ENCODE peak calls at places on chromosomes 3 and 15, in five cellular contexts. One of them, this sample, is unnamed.

GRCh38 chr3:12968541-12968940 is 104.7 kb downstream of the IQSEC1 start:
- DNase-seq in cardiac fibroblast: no peak
- DNase-seq in GM12865: no peak
- DNase-seq in fibroblast of lung: no peak
- DNase-seq in stomach: no peak
- DNase-seq in this sample: no peak

GRCh38 chr3:129723558-129724324 is 117.3 kb upstream of the PLXND1 start:
- DNase-seq in cardiac fibroblast: peak
- DNase-seq in GM12865: no peak
- DNase-seq in fibroblast of lung: peak
- DNase-seq in stomach: no peak
- DNase-seq in this sample: no peak

GRCh38 chr3:66017084-66017990 is 21.4 kb downstream of the MAGI1 start:
- DNase-seq in cardiac fibroblast: no peak
- DNase-seq in GM12865: no peak
- DNase-seq in fibroblast of lung: no peak
- DNase-seq in stomach: no peak
- DNase-seq in this sample: no peak

GRCh38 chr3:190504354-190505125 is 9.3 kb upstream of the IL1RAP start:
- DNase-seq in cardiac fibroblast: no peak
- DNase-seq in GM12865: no peak
- DNase-seq in fibroblast of lung: peak
- DNase-seq in stomach: no peak
- DNase-seq in this sample: no peak

GRCh38 chr3:126423191-126424038 is 28.7 kb downstream of the CFAP100 start:
- DNase-seq in cardiac fibroblast: no peak
- DNase-seq in GM12865: no peak
- DNase-seq in fibroblast of lung: no peak
- DNase-seq in stomach: peak
- DNase-seq in this sample: no peak

GRCh38 chr3:195762611-195763247 is 42.0 kb downstream of the MUC20 start:
- DNase-seq in cardiac fibroblast: no peak
- DNase-seq in GM12865: no peak
- DNase-seq in fibroblast of lung: no peak
- DNase-seq in stomach: no peak
- DNase-seq in this sample: no peak

GRCh38 chr3:25895443-25895842 is 105.6 kb downstream of the OXSM start:
- DNase-seq in cardiac fibroblast: peak
- DNase-seq in GM12865: no peak
- DNase-seq in fibroblast of lung: peak
- DNase-seq in stomach: no peak
- DNase-seq in this sample: no peak

GRCh38 chr3:194472290-194472920 is 14.4 kb downstream of the ATP13A3 start:
- DNase-seq in cardiac fibroblast: peak
- DNase-seq in GM12865: peak
- DNase-seq in fibroblast of lung: peak
- DNase-seq in stomach: no peak
- DNase-seq in this sample: no peak

GRCh38 chr3:12518266-12519028 is 26.9 kb downstream of the MKRN2OS start:
- DNase-seq in cardiac fibroblast: no peak
- DNase-seq in GM12865: no peak
- DNase-seq in fibroblast of lung: no peak
- DNase-seq in stomach: no peak
- DNase-seq in this sample: no peak

GRCh38 chr15:89749059-89749458 is 2.0 kb downstream of the MESP1 start:
- DNase-seq in cardiac fibroblast: no peak
- DNase-seq in GM12865: no peak
- DNase-seq in fibroblast of lung: no peak
- DNase-seq in stomach: no peak
- DNase-seq in this sample: no peak

GRCh38 chr15:40327338-40327917 is 3.9 kb downstream of the INAFM2 start:
- DNase-seq in cardiac fibroblast: no peak
- DNase-seq in GM12865: no peak
- DNase-seq in fibroblast of lung: no peak
- DNase-seq in stomach: no peak
- DNase-seq in this sample: no peak

GRCh38 chr3:133927543-133928066 is 31.9 kb upstream of the RAB6B start:
- DNase-seq in cardiac fibroblast: peak
- DNase-seq in GM12865: peak
- DNase-seq in fibroblast of lung: peak
- DNase-seq in stomach: peak
- DNase-seq in this sample: peak

GRCh38 chr3:120182613-120183524 is 88.6 kb upstream of the GSK3B start:
- DNase-seq in cardiac fibroblast: peak
- DNase-seq in GM12865: peak
- DNase-seq in fibroblast of lung: peak
- DNase-seq in stomach: no peak
- DNase-seq in this sample: no peak

GRCh38 chr15:38674440-38674839 is 109.8 kb upstream of the RASGRP1 start:
- DNase-seq in cardiac fibroblast: no peak
- DNase-seq in GM12865: no peak
- DNase-seq in fibroblast of lung: no peak
- DNase-seq in stomach: no peak
- DNase-seq in this sample: no peak

GRCh38 chr3:100554373-100554676 is 55.1 kb upstream of the ADGRG7 start:
- DNase-seq in cardiac fibroblast: no peak
- DNase-seq in GM12865: no peak
- DNase-seq in fibroblast of lung: no peak
- DNase-seq in stomach: no peak
- DNase-seq in this sample: no peak

GRCh38 chr3:155859859-155860258 is 5.6 kb upstream of the SLC33A1 start:
- DNase-seq in cardiac fibroblast: peak
- DNase-seq in GM12865: peak
- DNase-seq in fibroblast of lung: peak
- DNase-seq in stomach: no peak
- DNase-seq in this sample: no peak

GRCh38 chr3:96863129-96863740 is 48.8 kb downstream of the EPHA6 start:
- DNase-seq in cardiac fibroblast: peak
- DNase-seq in GM12865: peak
- DNase-seq in fibroblast of lung: peak
- DNase-seq in stomach: no peak
- DNase-seq in this sample: no peak

GRCh38 chr3:169348981-169349942 is 314.2 kb downstream of the MECOM start:
- DNase-seq in cardiac fibroblast: peak
- DNase-seq in GM12865: no peak
- DNase-seq in fibroblast of lung: peak
- DNase-seq in stomach: no peak
- DNase-seq in this sample: no peak

GRCh38 chr3:14889943-14890342 is 57.4 kb upstream of the NR2C2 start:
- DNase-seq in cardiac fibroblast: no peak
- DNase-seq in GM12865: no peak
- DNase-seq in fibroblast of lung: no peak
- DNase-seq in stomach: no peak
- DNase-seq in this sample: no peak

GRCh38 chr3:12042638-12043037 is 38.5 kb downstream of the SYN2 start:
- DNase-seq in cardiac fibroblast: no peak
- DNase-seq in GM12865: no peak
- DNase-seq in fibroblast of lung: no peak
- DNase-seq in stomach: no peak
- DNase-seq in this sample: no peak

GRCh38 chr15:22786868-22787698 is 639 bp downstream of the NIPA1 start:
- DNase-seq in cardiac fibroblast: peak
- DNase-seq in GM12865: peak
- DNase-seq in fibroblast of lung: peak
- DNase-seq in stomach: peak
- DNase-seq in this sample: peak

GRCh38 chr3:143309622-143310190 is 190.1 kb downstream of the CHST2 start:
- DNase-seq in cardiac fibroblast: no peak
- DNase-seq in GM12865: no peak
- DNase-seq in fibroblast of lung: no peak
- DNase-seq in stomach: no peak
- DNase-seq in this sample: no peak

GRCh38 chr3:99925584-99925983 is 107.9 kb downstream of the CMSS1 start:
- DNase-seq in cardiac fibroblast: peak
- DNase-seq in GM12865: no peak
- DNase-seq in fibroblast of lung: peak
- DNase-seq in stomach: peak
- DNase-seq in this sample: no peak

GRCh38 chr15:39704684-39705083 is 78.0 kb downstream of the FSIP1 start:
- DNase-seq in cardiac fibroblast: peak
- DNase-seq in GM12865: no peak
- DNase-seq in fibroblast of lung: no peak
- DNase-seq in stomach: no peak
- DNase-seq in this sample: no peak

GRCh38 chr15:80743189-80743833 is 35.9 kb upstream of the CEMIP start:
- DNase-seq in cardiac fibroblast: no peak
- DNase-seq in GM12865: no peak
- DNase-seq in fibroblast of lung: peak
- DNase-seq in stomach: peak
- DNase-seq in this sample: no peak

GRCh38 chr3:191356586-191357439 is 26.5 kb upstream of the UTS2B start:
- DNase-seq in cardiac fibroblast: peak
- DNase-seq in GM12865: no peak
- DNase-seq in fibroblast of lung: peak
- DNase-seq in stomach: peak
- DNase-seq in this sample: no peak

GRCh38 chr15:60737217-60737616 is 258.3 kb upstream of the ICE2 start:
- DNase-seq in cardiac fibroblast: no peak
- DNase-seq in GM12865: no peak
- DNase-seq in fibroblast of lung: no peak
- DNase-seq in stomach: no peak
- DNase-seq in this sample: no peak
- TF ChIP-seq CTCF in cardiac fibroblast: no peak
- TF ChIP-seq CTCF in GM12865: peak
- TF ChIP-seq CTCF in fibroblast of lung: no peak
- TF ChIP-seq CTCF in stomach: no peak
- TF ChIP-seq CTCF in this sample: no peak

GRCh38 chr3:53941945-53942344 is 50.3 kb upstream of the SELENOK start:
- DNase-seq in cardiac fibroblast: peak
- DNase-seq in GM12865: no peak
- DNase-seq in fibroblast of lung: no peak
- DNase-seq in stomach: no peak
- DNase-seq in this sample: no peak
- TF ChIP-seq CTCF in cardiac fibroblast: no peak
- TF ChIP-seq CTCF in GM12865: no peak
- TF ChIP-seq CTCF in fibroblast of lung: peak
- TF ChIP-seq CTCF in stomach: no peak
- TF ChIP-seq CTCF in this sample: peak

DNA sequence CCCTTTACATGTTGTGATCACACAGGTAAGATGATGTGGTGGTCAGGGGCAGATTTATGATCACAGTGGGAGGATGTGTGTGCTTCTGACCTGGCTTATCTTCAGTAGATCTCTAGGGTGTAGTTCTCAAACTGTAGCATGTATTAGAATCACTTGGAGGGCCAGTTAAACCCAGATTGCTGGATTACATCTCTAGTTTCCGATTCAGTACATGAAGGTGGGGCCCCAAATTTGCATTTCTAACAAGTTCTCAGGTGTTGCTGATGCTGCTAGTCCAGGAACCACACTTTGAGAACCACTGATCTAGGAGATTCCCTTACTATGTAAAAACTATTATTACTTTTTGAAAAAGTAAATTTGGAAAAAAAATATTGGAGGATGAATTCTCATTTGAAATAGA is 199.3 kb upstream of the GOLIM4 start:
- DNase-seq in cardiac fibroblast: no peak
- DNase-seq in GM12865: peak
- DNase-seq in fibroblast of lung: no peak
- DNase-seq in stomach: no peak
- DNase-seq in this sample: no peak
- TF ChIP-seq CTCF in cardiac fibroblast: no peak
- TF ChIP-seq CTCF in GM12865: no peak
- TF ChIP-seq CTCF in fibroblast of lung: no peak
- TF ChIP-seq CTCF in stomach: no peak
- TF ChIP-seq CTCF in this sample: no peak

GRCh38 chr3:55720614-55721013 is 233.5 kb upstream of the WNT5A start:
- DNase-seq in cardiac fibroblast: peak
- DNase-seq in GM12865: peak
- DNase-seq in fibroblast of lung: peak
- DNase-seq in stomach: no peak
- DNase-seq in this sample: no peak
- TF ChIP-seq CTCF in cardiac fibroblast: peak
- TF ChIP-seq CTCF in GM12865: peak
- TF ChIP-seq CTCF in fibroblast of lung: peak
- TF ChIP-seq CTCF in stomach: no peak
- TF ChIP-seq CTCF in this sample: no peak

GRCh38 chr3:103437850-103438249 is 1003.0 kb downstream of the ZPLD1 start:
- DNase-seq in cardiac fibroblast: no peak
- DNase-seq in GM12865: no peak
- DNase-seq in fibroblast of lung: no peak
- DNase-seq in stomach: no peak
- DNase-seq in this sample: no peak

GRCh38 chr3:103440539-103441113 is 1005.8 kb downstream of the ZPLD1 start:
- DNase-seq in cardiac fibroblast: peak
- DNase-seq in GM12865: peak
- DNase-seq in fibroblast of lung: peak
- DNase-seq in stomach: no peak
- DNase-seq in this sample: no peak
- TF ChIP-seq CTCF in cardiac fibroblast: peak
- TF ChIP-seq CTCF in GM12865: peak
- TF ChIP-seq CTCF in fibroblast of lung: no peak
- TF ChIP-seq CTCF in stomach: no peak
- TF ChIP-seq CTCF in this sample: peak

DNA sequence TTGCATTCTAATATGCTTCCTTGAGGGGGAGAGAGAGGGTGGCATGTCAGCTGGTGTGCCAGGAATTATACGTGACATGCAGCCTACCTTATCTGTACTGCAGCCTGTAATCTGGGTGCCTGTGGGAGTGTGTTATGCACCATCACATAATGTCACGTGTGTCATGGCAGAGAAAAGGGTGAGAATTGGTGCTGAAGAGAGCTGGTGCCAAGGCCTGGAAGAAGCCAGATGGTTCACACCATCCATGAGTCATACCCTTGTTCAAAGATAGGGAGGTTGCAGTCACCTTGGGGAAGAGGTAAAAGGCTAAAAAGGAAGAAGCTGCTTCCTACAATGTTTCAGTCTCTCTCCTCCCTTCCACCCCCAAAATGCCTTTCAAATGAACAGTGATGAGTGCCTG is 5.3 kb downstream of the BRPF1 start:
- DNase-seq in cardiac fibroblast: no peak
- DNase-seq in GM12865: no peak
- DNase-seq in fibroblast of lung: no peak
- DNase-seq in stomach: no peak
- DNase-seq in this sample: no peak
- TF ChIP-seq CTCF in cardiac fibroblast: no peak
- TF ChIP-seq CTCF in GM12865: no peak
- TF ChIP-seq CTCF in fibroblast of lung: no peak
- TF ChIP-seq CTCF in stomach: no peak
- TF ChIP-seq CTCF in this sample: no peak

GRCh38 chr3:197547618-197548017 is 8.2 kb downstream of the BDH1 start:
- DNase-seq in cardiac fibroblast: no peak
- DNase-seq in GM12865: no peak
- DNase-seq in fibroblast of lung: no peak
- DNase-seq in stomach: peak
- DNase-seq in this sample: no peak
- TF ChIP-seq CTCF in cardiac fibroblast: no peak
- TF ChIP-seq CTCF in GM12865: no peak
- TF ChIP-seq CTCF in fibroblast of lung: no peak
- TF ChIP-seq CTCF in stomach: no peak
- TF ChIP-seq CTCF in this sample: peak

This sample was measured in progenitor cell of endocrine pancreas.